ENCODE peak calls at places on chromosomes 3 and 15, in eight cellular contexts. One of them, this sample, is unnamed.

GRCh38 chr3:229262-229661 is 32.7 kb downstream of the CHL1 start:
- DNase-seq in upper lobe of right lung: no peak
- DNase-seq in GM12891: no peak
- DNase-seq in activated B cell treated with CpG ODN at 0.5 μM for 24 hours: no peak
- DNase-seq in OCI-LY7: no peak
- DNase-seq in foreskin keratinocyte: peak
- DNase-seq in neuronal stem cell: no peak
- DNase-seq in CD4-positive, alpha-beta T cell: no peak
- DNase-seq in this sample: no peak

GRCh38 chr3:55629432-55629831 is 142.3 kb upstream of the WNT5A start:
- DNase-seq in upper lobe of right lung: peak
- DNase-seq in GM12891: no peak
- DNase-seq in activated B cell treated with CpG ODN at 0.5 μM for 24 hours: no peak
- DNase-seq in OCI-LY7: no peak
- DNase-seq in foreskin keratinocyte: no peak
- DNase-seq in neuronal stem cell: no peak
- DNase-seq in CD4-positive, alpha-beta T cell: no peak
- DNase-seq in this sample: no peak

GRCh38 chr3:174253221-174253620 is 605.9 kb upstream of the NAALADL2 start:
- DNase-seq in upper lobe of right lung: no peak
- DNase-seq in GM12891: no peak
- DNase-seq in activated B cell treated with CpG ODN at 0.5 μM for 24 hours: no peak
- DNase-seq in OCI-LY7: no peak
- DNase-seq in foreskin keratinocyte: no peak
- DNase-seq in neuronal stem cell: no peak
- DNase-seq in CD4-positive, alpha-beta T cell: no peak
- DNase-seq in this sample: no peak

GRCh38 chr3:105233056-105233455 is 133.7 kb upstream of the ALCAM start:
- DNase-seq in upper lobe of right lung: no peak
- DNase-seq in GM12891: no peak
- DNase-seq in activated B cell treated with CpG ODN at 0.5 μM for 24 hours: no peak
- DNase-seq in OCI-LY7: no peak
- DNase-seq in foreskin keratinocyte: peak
- DNase-seq in neuronal stem cell: no peak
- DNase-seq in CD4-positive, alpha-beta T cell: no peak
- DNase-seq in this sample: no peak

GRCh38 chr3:169250000-169250399 is 413.5 kb downstream of the MECOM start:
- DNase-seq in upper lobe of right lung: no peak
- DNase-seq in GM12891: no peak
- DNase-seq in activated B cell treated with CpG ODN at 0.5 μM for 24 hours: no peak
- DNase-seq in OCI-LY7: no peak
- DNase-seq in foreskin keratinocyte: no peak
- DNase-seq in neuronal stem cell: no peak
- DNase-seq in CD4-positive, alpha-beta T cell: no peak
- DNase-seq in this sample: no peak

GRCh38 chr3:173502983-173503568 is 105.5 kb downstream of the NLGN1 start:
- DNase-seq in upper lobe of right lung: no peak
- DNase-seq in GM12891: no peak
- DNase-seq in activated B cell treated with CpG ODN at 0.5 μM for 24 hours: no peak
- DNase-seq in OCI-LY7: no peak
- DNase-seq in foreskin keratinocyte: no peak
- DNase-seq in neuronal stem cell: no peak
- DNase-seq in CD4-positive, alpha-beta T cell: no peak
- DNase-seq in this sample: no peak

GRCh38 chr15:56052389-56053045 is 59.1 kb upstream of the NEDD4 start:
- DNase-seq in upper lobe of right lung: no peak
- DNase-seq in GM12891: peak
- DNase-seq in activated B cell treated with CpG ODN at 0.5 μM for 24 hours: no peak
- DNase-seq in OCI-LY7: peak
- DNase-seq in foreskin keratinocyte: peak
- DNase-seq in neuronal stem cell: no peak
- DNase-seq in CD4-positive, alpha-beta T cell: no peak
- DNase-seq in this sample: no peak

GRCh38 chr15:68537097-68537496 is 41.7 kb upstream of the CORO2B start:
- DNase-seq in upper lobe of right lung: no peak
- DNase-seq in GM12891: no peak
- DNase-seq in activated B cell treated with CpG ODN at 0.5 μM for 24 hours: no peak
- DNase-seq in OCI-LY7: no peak
- DNase-seq in foreskin keratinocyte: peak
- DNase-seq in neuronal stem cell: no peak
- DNase-seq in CD4-positive, alpha-beta T cell: no peak
- DNase-seq in this sample: no peak

GRCh38 chr15:88612186-88612796 is 8.8 kb upstream of the AEN start:
- DNase-seq in upper lobe of right lung: no peak
- DNase-seq in GM12891: no peak
- DNase-seq in activated B cell treated with CpG ODN at 0.5 μM for 24 hours: no peak
- DNase-seq in OCI-LY7: no peak
- DNase-seq in foreskin keratinocyte: no peak
- DNase-seq in neuronal stem cell: no peak
- DNase-seq in CD4-positive, alpha-beta T cell: no peak
- DNase-seq in this sample: no peak

GRCh38 chr15:40293006-40293405 is 10.1 kb upstream of the ANKRD63 start:
- DNase-seq in upper lobe of right lung: no peak
- DNase-seq in GM12891: no peak
- DNase-seq in activated B cell treated with CpG ODN at 0.5 μM for 24 hours: no peak
- DNase-seq in OCI-LY7: no peak
- DNase-seq in foreskin keratinocyte: no peak
- DNase-seq in neuronal stem cell: no peak
- DNase-seq in CD4-positive, alpha-beta T cell: no peak
- DNase-seq in this sample: no peak

GRCh38 chr3:194285024-194285858 is 65.9 kb downstream of the CPN2 start:
- DNase-seq in upper lobe of right lung: peak
- DNase-seq in GM12891: no peak
- DNase-seq in activated B cell treated with CpG ODN at 0.5 μM for 24 hours: no peak
- DNase-seq in OCI-LY7: no peak
- DNase-seq in foreskin keratinocyte: peak
- DNase-seq in neuronal stem cell: no peak
- DNase-seq in CD4-positive, alpha-beta T cell: no peak
- DNase-seq in this sample: no peak

GRCh38 chr3:134232976-134233375 is 17.7 kb downstream of the RYK start:
- DNase-seq in upper lobe of right lung: no peak
- DNase-seq in GM12891: no peak
- DNase-seq in activated B cell treated with CpG ODN at 0.5 μM for 24 hours: no peak
- DNase-seq in OCI-LY7: no peak
- DNase-seq in foreskin keratinocyte: no peak
- DNase-seq in neuronal stem cell: no peak
- DNase-seq in CD4-positive, alpha-beta T cell: no peak
- DNase-seq in this sample: no peak

GRCh38 chr3:25820372-25820771 is 30.5 kb downstream of the OXSM start:
- DNase-seq in upper lobe of right lung: no peak
- DNase-seq in GM12891: no peak
- DNase-seq in activated B cell treated with CpG ODN at 0.5 μM for 24 hours: no peak
- DNase-seq in OCI-LY7: no peak
- DNase-seq in foreskin keratinocyte: peak
- DNase-seq in neuronal stem cell: no peak
- DNase-seq in CD4-positive, alpha-beta T cell: no peak
- DNase-seq in this sample: no peak

GRCh38 chr15:73712107-73712506 is 27.9 kb downstream of the CD276 start:
- DNase-seq in upper lobe of right lung: no peak
- DNase-seq in GM12891: no peak
- DNase-seq in activated B cell treated with CpG ODN at 0.5 μM for 24 hours: no peak
- DNase-seq in OCI-LY7: no peak
- DNase-seq in foreskin keratinocyte: no peak
- DNase-seq in neuronal stem cell: no peak
- DNase-seq in CD4-positive, alpha-beta T cell: no peak
- DNase-seq in this sample: no peak

GRCh38 chr3:166263460-166263859 is 426.2 kb upstream of the BCHE start:
- DNase-seq in upper lobe of right lung: no peak
- DNase-seq in GM12891: no peak
- DNase-seq in activated B cell treated with CpG ODN at 0.5 μM for 24 hours: no peak
- DNase-seq in OCI-LY7: no peak
- DNase-seq in foreskin keratinocyte: no peak
- DNase-seq in neuronal stem cell: no peak
- DNase-seq in CD4-positive, alpha-beta T cell: no peak
- DNase-seq in this sample: no peak

GRCh38 chr3:111238896-111239295 is 167.3 kb downstream of the NECTIN3 start:
- DNase-seq in upper lobe of right lung: no peak
- DNase-seq in GM12891: no peak
- DNase-seq in activated B cell treated with CpG ODN at 0.5 μM for 24 hours: no peak
- DNase-seq in OCI-LY7: no peak
- DNase-seq in foreskin keratinocyte: no peak
- DNase-seq in neuronal stem cell: no peak
- DNase-seq in CD4-positive, alpha-beta T cell: no peak
- DNase-seq in this sample: peak

GRCh38 chr15:22873204-22873701 is 34.8 kb downstream of the NIPA2 start:
- DNase-seq in upper lobe of right lung: no peak
- DNase-seq in GM12891: no peak
- DNase-seq in activated B cell treated with CpG ODN at 0.5 μM for 24 hours: no peak
- DNase-seq in OCI-LY7: no peak
- DNase-seq in foreskin keratinocyte: peak
- DNase-seq in neuronal stem cell: peak
- DNase-seq in CD4-positive, alpha-beta T cell: no peak
- DNase-seq in this sample: no peak

GRCh38 chr3:160343132-160343531 is 55.9 kb downstream of the IFT80 start:
- DNase-seq in upper lobe of right lung: no peak
- DNase-seq in GM12891: no peak
- DNase-seq in activated B cell treated with CpG ODN at 0.5 μM for 24 hours: no peak
- DNase-seq in OCI-LY7: peak
- DNase-seq in foreskin keratinocyte: peak
- DNase-seq in neuronal stem cell: no peak
- DNase-seq in CD4-positive, alpha-beta T cell: no peak
- DNase-seq in this sample: no peak

GRCh38 chr3:72848703-72849081 is 447 bp upstream of the SHQ1 start:
- DNase-seq in upper lobe of right lung: no peak
- DNase-seq in GM12891: peak
- DNase-seq in activated B cell treated with CpG ODN at 0.5 μM for 24 hours: no peak
- DNase-seq in OCI-LY7: peak
- DNase-seq in foreskin keratinocyte: no peak
- DNase-seq in neuronal stem cell: no peak
- DNase-seq in CD4-positive, alpha-beta T cell: no peak
- DNase-seq in this sample: no peak

GRCh38 chr3:146499701-146500100 is 30.3 kb upstream of the PLSCR2 start:
- DNase-seq in upper lobe of right lung: no peak
- DNase-seq in GM12891: no peak
- DNase-seq in activated B cell treated with CpG ODN at 0.5 μM for 24 hours: no peak
- DNase-seq in OCI-LY7: no peak
- DNase-seq in foreskin keratinocyte: no peak
- DNase-seq in neuronal stem cell: no peak
- DNase-seq in CD4-positive, alpha-beta T cell: no peak
- DNase-seq in this sample: no peak

GRCh38 chr15:29939404-29939803 is 117.1 kb upstream of the TJP1 start:
- DNase-seq in upper lobe of right lung: no peak
- DNase-seq in GM12891: no peak
- DNase-seq in activated B cell treated with CpG ODN at 0.5 μM for 24 hours: no peak
- DNase-seq in OCI-LY7: no peak
- DNase-seq in foreskin keratinocyte: peak
- DNase-seq in neuronal stem cell: no peak
- DNase-seq in CD4-positive, alpha-beta T cell: no peak
- DNase-seq in this sample: no peak

GRCh38 chr15:51803961-51804360 is 25.5 kb upstream of the TMOD3 start:
- DNase-seq in upper lobe of right lung: no peak
- DNase-seq in GM12891: no peak
- DNase-seq in activated B cell treated with CpG ODN at 0.5 μM for 24 hours: no peak
- DNase-seq in OCI-LY7: no peak
- DNase-seq in foreskin keratinocyte: no peak
- DNase-seq in neuronal stem cell: no peak
- DNase-seq in CD4-positive, alpha-beta T cell: no peak
- DNase-seq in this sample: no peak

GRCh38 chr3:21839592-21839991 is 88.6 kb upstream of the ZNF385D start:
- DNase-seq in upper lobe of right lung: no peak
- DNase-seq in GM12891: no peak
- DNase-seq in activated B cell treated with CpG ODN at 0.5 μM for 24 hours: no peak
- DNase-seq in OCI-LY7: peak
- DNase-seq in foreskin keratinocyte: peak
- DNase-seq in neuronal stem cell: no peak
- DNase-seq in CD4-positive, alpha-beta T cell: no peak
- DNase-seq in this sample: no peak

GRCh38 chr15:64813075-64813474 is 12.4 kb downstream of the PIF1 start:
- DNase-seq in upper lobe of right lung: no peak
- DNase-seq in GM12891: peak
- DNase-seq in activated B cell treated with CpG ODN at 0.5 μM for 24 hours: no peak
- DNase-seq in OCI-LY7: no peak
- DNase-seq in foreskin keratinocyte: no peak
- DNase-seq in neuronal stem cell: no peak
- DNase-seq in CD4-positive, alpha-beta T cell: no peak
- DNase-seq in this sample: no peak

GRCh38 chr15:39451121-39451698 is 129.7 kb upstream of the THBS1 start:
- DNase-seq in upper lobe of right lung: no peak
- DNase-seq in GM12891: no peak
- DNase-seq in activated B cell treated with CpG ODN at 0.5 μM for 24 hours: no peak
- DNase-seq in OCI-LY7: no peak
- DNase-seq in foreskin keratinocyte: no peak
- DNase-seq in neuronal stem cell: no peak
- DNase-seq in CD4-positive, alpha-beta T cell: no peak
- DNase-seq in this sample: no peak

GRCh38 chr3:16338124-16338523 is 73.1 kb downstream of the OXNAD1 start:
- DNase-seq in upper lobe of right lung: no peak
- DNase-seq in GM12891: peak
- DNase-seq in activated B cell treated with CpG ODN at 0.5 μM for 24 hours: no peak
- DNase-seq in OCI-LY7: peak
- DNase-seq in foreskin keratinocyte: no peak
- DNase-seq in neuronal stem cell: no peak
- DNase-seq in CD4-positive, alpha-beta T cell: peak
- DNase-seq in this sample: peak

GRCh38 chr3:11509175-11510000 is 134.3 kb downstream of the VGLL4 start:
- DNase-seq in upper lobe of right lung: peak
- DNase-seq in GM12891: no peak
- DNase-seq in activated B cell treated with CpG ODN at 0.5 μM for 24 hours: no peak
- DNase-seq in OCI-LY7: peak
- DNase-seq in foreskin keratinocyte: no peak
- DNase-seq in neuronal stem cell: no peak
- DNase-seq in CD4-positive, alpha-beta T cell: no peak
- DNase-seq in this sample: no peak

GRCh38 chr15:85010472-85011209 is 29.0 kb downstream of the PDE8A start:
- DNase-seq in upper lobe of right lung: no peak
- DNase-seq in GM12891: no peak
- DNase-seq in activated B cell treated with CpG ODN at 0.5 μM for 24 hours: no peak
- DNase-seq in OCI-LY7: peak
- DNase-seq in foreskin keratinocyte: peak
- DNase-seq in neuronal stem cell: no peak
- DNase-seq in CD4-positive, alpha-beta T cell: no peak
- DNase-seq in this sample: no peak

GRCh38 chr3:196169836-196170240 is 41.4 kb downstream of the ZDHHC19 start:
- DNase-seq in upper lobe of right lung: peak
- DNase-seq in GM12891: no peak
- DNase-seq in activated B cell treated with CpG ODN at 0.5 μM for 24 hours: no peak
- DNase-seq in OCI-LY7: no peak
- DNase-seq in foreskin keratinocyte: no peak
- DNase-seq in neuronal stem cell: no peak
- DNase-seq in CD4-positive, alpha-beta T cell: no peak
- DNase-seq in this sample: no peak

GRCh38 chr3:155748611-155749365 is 3.9 kb upstream of the PLCH1 start:
- DNase-seq in upper lobe of right lung: no peak
- DNase-seq in GM12891: no peak
- DNase-seq in activated B cell treated with CpG ODN at 0.5 μM for 24 hours: no peak
- DNase-seq in OCI-LY7: no peak
- DNase-seq in foreskin keratinocyte: no peak
- DNase-seq in neuronal stem cell: no peak
- DNase-seq in CD4-positive, alpha-beta T cell: no peak
- DNase-seq in this sample: no peak

GRCh38 chr3:37772773-37773291 is 88.8 kb upstream of the CTDSPL start:
- DNase-seq in upper lobe of right lung: no peak
- DNase-seq in GM12891: no peak
- DNase-seq in activated B cell treated with CpG ODN at 0.5 μM for 24 hours: no peak
- DNase-seq in OCI-LY7: no peak
- DNase-seq in foreskin keratinocyte: no peak
- DNase-seq in neuronal stem cell: no peak
- DNase-seq in CD4-positive, alpha-beta T cell: no peak
- DNase-seq in this sample: no peak

GRCh38 chr15:75233504-75234190 is 24.5 kb upstream of the GOLGA6C start:
- DNase-seq in upper lobe of right lung: peak
- DNase-seq in GM12891: peak
- DNase-seq in activated B cell treated with CpG ODN at 0.5 μM for 24 hours: peak
- DNase-seq in OCI-LY7: no peak
- DNase-seq in foreskin keratinocyte: no peak
- DNase-seq in neuronal stem cell: no peak
- DNase-seq in CD4-positive, alpha-beta T cell: no peak
- DNase-seq in this sample: no peak

GRCh38 chr3:57383421-57383820 is 90.9 kb upstream of the ASB14 start:
- DNase-seq in upper lobe of right lung: no peak
- DNase-seq in GM12891: no peak
- DNase-seq in activated B cell treated with CpG ODN at 0.5 μM for 24 hours: no peak
- DNase-seq in OCI-LY7: no peak
- DNase-seq in foreskin keratinocyte: no peak
- DNase-seq in neuronal stem cell: no peak
- DNase-seq in CD4-positive, alpha-beta T cell: no peak
- DNase-seq in this sample: no peak

GRCh38 chr15:22878103-22878502 is 39.6 kb downstream of the NIPA2 start:
- DNase-seq in upper lobe of right lung: no peak
- DNase-seq in GM12891: no peak
- DNase-seq in activated B cell treated with CpG ODN at 0.5 μM for 24 hours: no peak
- DNase-seq in OCI-LY7: no peak
- DNase-seq in foreskin keratinocyte: no peak
- DNase-seq in neuronal stem cell: no peak
- DNase-seq in CD4-positive, alpha-beta T cell: no peak
- DNase-seq in this sample: no peak

This sample was measured in activated T-helper 2 cell treated with anti-CD3 and anti-CD28 coated beads, Interferon-gamma antibody, Interleukin-2, Interleukin-4, amounts not matched to agents 10 μg/mL and 5 μg/mL and 100 μg/mL, durations not matched to agents 14 hours and 24 hours and 36 hours.